ENCODE peak calls at places on chromosomes 16 and 17, in ten cellular contexts. F, U, A, E, N, V, C, O, K and S are unnamed samples.

GRCh38 chr16:3065069-3065741 is at the start of gene IL32:
- DNase-seq in F (peak), U (peak), A (peak), E (no peak), N (no peak), V (peak), C (no peak), O (peak), K (peak), S (peak)

GRCh38 chr17:8041249-8041928 is 2.5 kb downstream of the ALOX15B start:
- DNase-seq in F (peak), U (no peak), A (peak), E (no peak), N (no peak), V (peak), C (no peak), O (peak), K (peak), S (no peak)

GRCh38 chr16:71537643-71538042 is 11.4 kb downstream of the CHST4 start:
- DNase-seq in F (peak), U (no peak), A (peak), E (no peak), N (peak), V (peak), C (peak), O (no peak), K (peak), S (no peak)

GRCh38 chr16:11283820-11284248 is 2.7 kb upstream of the PRM1 start:
- DNase-seq in F (no peak), U (no peak), A (peak), E (no peak), N (no peak), V (no peak), C (no peak), O (no peak), K (no peak), S (no peak)

GRCh38 chr17:71668807-71669206 is 452.0 kb upstream of the SOX9 start:
- DNase-seq in F (no peak), U (no peak), A (no peak), E (no peak), N (no peak), V (no peak), C (no peak), O (no peak), K (no peak), S (no peak)

GRCh38 chr17:17675925-17676534 is 5.2 kb upstream of the RAI1 start:
- DNase-seq in F (no peak), U (no peak), A (peak), E (no peak), N (peak), V (peak), C (no peak), O (no peak), K (no peak), S (peak)

GRCh38 chr17:19753049-19753444 is 4.9 kb upstream of the ALDH3A1 start:
- DNase-seq in F (no peak), U (no peak), A (peak), E (peak), N (peak), V (peak), C (no peak), O (peak), K (no peak), S (peak)

GRCh38 chr16:12504312-12504711 is 299.4 kb downstream of the CPPED1 start:
- DNase-seq in F (no peak), U (no peak), A (no peak), E (no peak), N (no peak), V (no peak), C (no peak), O (no peak), K (no peak), S (no peak)

GRCh38 chr16:56115817-56116576 is 75.3 kb upstream of the GNAO1 start:
- DNase-seq in F (no peak), U (no peak), A (no peak), E (no peak), N (no peak), V (no peak), C (no peak), O (no peak), K (no peak), S (no peak)

GRCh38 chr17:38701504-38702165 is 3.4 kb upstream of the MLLT6 start:
- DNase-seq in F (peak), U (peak), A (peak), E (no peak), N (no peak), V (peak), C (no peak), O (no peak), K (peak), S (peak)